ENCODE peak calls at places on chromosomes 3 and 15, in nine cellular contexts. N, K, G, U, O, Z, S, C and J are unnamed samples.

GRCh38 chr3:181329024-181329423 is 339.5 kb upstream of the DNAJC19 start:
- DNase-seq in G (no peak), C (no peak), O (no peak), K (no peak), S (no peak), Z (no peak), U (no peak), N (no peak), J (no peak)

GRCh38 chr3:5428607-5429516 is 241.4 kb downstream of the EDEM1 start:
- DNase-seq in C (peak), S (peak), O (no peak), G (no peak), Z (no peak), K (no peak), U (no peak), N (no peak), J (peak)

GRCh38 chr3:132261501-132261900 is 55.7 kb upstream of the ACP3 start:
- DNase-seq in Z (no peak), S (no peak), N (no peak), O (no peak), C (no peak), K (no peak), U (no peak), G (no peak), J (no peak)

GRCh38 chr3:35739181-35739809 is 100.0 kb downstream of the ARPP21 start:
- DNase-seq in G (no peak), O (no peak), S (no peak), C (no peak), K (no peak), N (no peak), U (no peak), Z (no peak), J (no peak)

GRCh38 chr3:30626443-30627181 is 20.2 kb downstream of the TGFBR2 start:
- DNase-seq in Z (no peak), O (no peak), G (peak), N (no peak), U (no peak), S (no peak), C (no peak), K (no peak), J (peak)

GRCh38 chr15:85756411-85757072 is 38.2 kb downstream of the KLHL25 start:
- DNase-seq in N (no peak), O (no peak), S (no peak), U (peak), G (no peak), K (no peak), C (no peak), Z (no peak), J (no peak)

GRCh38 chr3:196012481-196012880 is 69.4 kb downstream of the TFRC start:
- DNase-seq in Z (no peak), K (no peak), C (no peak), N (no peak), U (no peak), O (no peak), G (no peak), S (no peak), J (no peak)

GRCh38 chr3:154389861-154390260 is 40.1 kb downstream of the GPR149 start:
- DNase-seq in S (no peak), G (no peak), K (no peak), U (no peak), N (no peak), O (no peak), C (no peak), Z (no peak), J (no peak)

GRCh38 chr15:57327985-57328471 is 48.3 kb upstream of the CGNL1 start:
- DNase-seq in U (no peak), S (no peak), G (no peak), N (no peak), C (peak), K (peak), Z (no peak), O (no peak), J (no peak)

GRCh38 chr15:35690698-35691116 is 144.7 kb upstream of the DPH6 start:
- DNase-seq in N (no peak), Z (no peak), U (no peak), O (no peak), G (no peak), K (no peak), S (no peak), C (peak), J (no peak)

GRCh38 chr15:31111091-31111647 is 9.6 kb upstream of the TRPM1 start:
- DNase-seq in U (no peak), K (no peak), C (no peak), S (no peak), Z (no peak), G (no peak), O (no peak), N (no peak), J (no peak)

GRCh38 chr3:55543228-55543627 is 56.1 kb upstream of the WNT5A start:
- DNase-seq in Z (no peak), S (no peak), N (no peak), C (no peak), K (no peak), O (no peak), G (no peak), U (no peak), J (no peak)

GRCh38 chr15:92141607-92142006 is 252.1 kb upstream of the ST8SIA2 start:
- DNase-seq in C (no peak), S (no peak), K (no peak), G (no peak), U (no peak), O (no peak), Z (no peak), N (no peak), J (no peak)

GRCh38 chr3:99895106-99895705 is 77.5 kb downstream of the CMSS1 start:
- DNase-seq in C (no peak), O (no peak), K (no peak), Z (no peak), S (no peak), G (no peak), U (no peak), N (no peak), J (no peak)

GRCh38 chr3:122636697-122637096 is 43.9 kb upstream of the PARP14 start:
- DNase-seq in S (no peak), O (no peak), K (no peak), G (no peak), Z (peak), N (no peak), U (no peak), C (no peak), J (no peak)

GRCh38 chr3:180401226-180401625 is 200.7 kb upstream of the TTC14 start:
- DNase-seq in G (no peak), S (no peak), O (no peak), N (no peak), C (no peak), U (no peak), Z (no peak), K (no peak), J (no peak)

GRCh38 chr3:128198313-128198712 is 45.0 kb downstream of the EEFSEC start:
- DNase-seq in C (no peak), N (no peak), G (no peak), U (no peak), K (no peak), O (no peak), Z (no peak), S (no peak), J (no peak)

GRCh38 chr3:123390865-123391613 is 57.9 kb downstream of the ADCY5 start:
- DNase-seq in N (peak), G (no peak), Z (no peak), O (no peak), U (no peak), C (no peak), S (no peak), K (no peak), J (no peak)

GRCh38 chr3:487580-487979 is 291.0 kb downstream of the CHL1 start:
- DNase-seq in O (no peak), N (no peak), C (no peak), S (no peak), G (no peak), K (no peak), U (no peak), Z (no peak), J (no peak)

GRCh38 chr3:13411186-13411860 is 8.8 kb downstream of the NUP210 start:
- DNase-seq in Z (no peak), N (no peak), K (no peak), C (no peak), O (no peak), S (no peak), U (no peak), G (no peak), J (no peak)

GRCh38 chr3:167863811-167864558 is 128.5 kb downstream of the SERPINI1 start:
- DNase-seq in N (no peak), O (no peak), K (no peak), S (no peak), Z (no peak), G (no peak), C (no peak), U (no peak), J (no peak)

GRCh38 chr15:89936051-89936792 is 23.5 kb upstream of the ARPIN start:
- DNase-seq in S (no peak), O (no peak), Z (no peak), N (no peak), K (no peak), G (no peak), U (no peak), C (no peak), J (no peak)

GRCh38 chr15:73936181-73936580 is 9.9 kb downstream of the LOXL1 start:
- DNase-seq in S (no peak), N (no peak), U (no peak), G (no peak), C (no peak), Z (no peak), O (no peak), K (no peak), J (no peak)

GRCh38 chr3:155070932-155071387 is 9.2 kb upstream of the MME start:
- DNase-seq in N (no peak), Z (no peak), S (no peak), K (peak), U (no peak), G (no peak), C (peak), O (no peak), J (no peak)

GRCh38 chr3:10309736-10310135 is 11.2 kb downstream of the SEC13 start:
- DNase-seq in O (no peak), S (no peak), K (no peak), U (no peak), C (no peak), N (no peak), G (no peak), Z (no peak), J (no peak)

GRCh38 chr3:49939858-49940666 is at the start of gene RBM6:
- DNase-seq in S (peak), O (peak), K (peak), C (peak), Z (peak), N (peak), U (peak), G (peak), J (peak)
- TF ChIP-seq POLR2A in S (peak), O (peak), K (peak), C (peak), Z (no peak), N (peak), U (peak), G (peak), J (peak)

GRCh38 chr3:125916376-125916978 is 52.5 kb upstream of the ROPN1B start:
- DNase-seq in K (peak), U (no peak), O (peak), C (peak), N (no peak), Z (no peak), S (peak), G (peak), J (peak)
- TF ChIP-seq POLR2A in K (peak), U (peak), O (peak), C (peak), N (no peak), Z (no peak), S (peak), G (no peak), J (peak)

GRCh38 chr3:149368201-149368849 is 9.1 kb downstream of the TM4SF1 start:
- DNase-seq in Z (no peak), G (no peak), C (no peak), K (no peak), N (no peak), U (no peak), O (no peak), S (no peak), J (no peak)

GRCh38 chr3:149371723-149372114 is 5.7 kb downstream of the TM4SF1 start:
- DNase-seq in Z (no peak), C (no peak), K (no peak), N (no peak), O (no peak), S (no peak), U (no peak), G (no peak), J (no peak)

GRCh38 chr3:149371001-149371722 is 6.3 kb downstream of the TM4SF1 start:
- DNase-seq in U (no peak), C (no peak), Z (no peak), G (no peak), N (no peak), S (no peak), K (no peak), O (peak), J (no peak)

GRCh38 chr3:149368850-149369497 is 8.5 kb downstream of the TM4SF1 start:
- DNase-seq in O (no peak), N (no peak), C (no peak), U (no peak), Z (no peak), K (no peak), G (no peak), S (no peak), J (no peak)

GRCh38 chr3:149369991-149370866 is 7.2 kb downstream of the TM4SF1 start:
- DNase-seq in C (no peak), U (no peak), S (no peak), K (no peak), Z (no peak), G (no peak), O (no peak), N (no peak), J (no peak)
- TF ChIP-seq POLR2A in C (no peak), U (no peak), S (no peak), K (no peak), Z (no peak), G (no peak), O (no peak), N (no peak), J (no peak)

GRCh38 chr15:67883228-67883773 is 43.5 kb upstream of the RNU6-1 start:
- DNase-seq in Z (no peak), G (no peak), U (no peak), C (peak), O (no peak), S (no peak), N (no peak), K (no peak), J (peak)
- TF ChIP-seq POLR2A in Z (no peak), G (no peak), U (no peak), C (no peak), O (no peak), S (no peak), N (no peak), K (no peak), J (no peak)

DNA sequence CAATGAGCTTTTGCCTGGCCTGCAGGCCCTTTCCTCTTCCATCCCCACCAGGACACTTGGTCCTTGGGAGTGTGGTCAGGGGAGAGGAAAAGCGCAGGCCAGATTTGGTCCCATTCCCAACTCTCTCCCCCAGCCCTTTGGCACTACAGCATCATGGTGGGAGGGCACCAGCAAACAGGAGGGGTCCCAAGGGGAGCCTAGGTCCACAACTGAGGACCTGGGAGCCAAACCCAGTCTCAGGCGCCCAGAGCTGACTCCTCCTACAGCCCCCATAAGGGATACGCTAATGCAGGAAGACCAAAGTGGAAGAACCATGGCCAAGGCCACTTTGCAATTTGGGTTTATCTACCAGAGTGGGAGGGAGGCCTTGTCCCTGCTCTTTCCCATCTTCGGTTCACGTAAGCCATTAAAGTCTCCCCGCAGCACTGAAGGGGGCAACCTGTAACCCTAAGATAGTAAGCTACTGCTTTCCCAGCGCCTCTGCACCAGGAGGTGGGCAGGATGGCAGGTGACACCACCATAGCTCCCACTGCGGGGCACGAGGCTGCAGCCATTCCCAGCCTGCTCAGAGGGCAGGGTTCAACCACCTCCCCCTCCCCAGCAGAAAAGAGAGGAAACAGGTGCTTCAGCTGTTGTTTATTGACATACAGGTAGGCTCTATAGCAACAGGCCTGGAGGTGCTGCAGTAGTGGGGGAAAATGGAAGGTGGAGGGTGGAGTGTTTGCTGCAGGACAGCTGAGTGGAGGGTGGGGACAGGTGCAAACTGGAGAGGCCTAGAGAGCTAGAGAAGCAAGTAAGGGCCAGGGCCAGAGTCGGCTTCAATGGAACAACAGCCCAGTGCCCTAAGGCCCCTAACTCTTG is 1.1 kb upstream of the GRAMD2A start:
- DNase-seq in Z (no peak), N (no peak), S (no peak), O (no peak), G (no peak), K (no peak), U (no peak), C (no peak), J (no peak)
- TF ChIP-seq POLR2A in Z (no peak), N (no peak), S (peak), O (no peak), G (no peak), K (no peak), U (no peak), C (peak), J (no peak)